ENCODE peak calls at places on chromosomes 16 and 17, in six cellular contexts. One of them, this sample, is unnamed.
A peak's percentile ranks its signal among the peaks of the same experiment; 100 is the strongest.

GRCh38 chr17:1908699-1909309 is 79.0 kb downstream of the RPA1 start:
- DNase-seq in mammary epithelial cell: peak; percentile 54
- DNase-seq in stimulated activated CD8-positive, alpha-beta memory T cell treated with anti-CD3 and anti-CD28 coated beads, Interleukin-7, amount 100 ng/mL, for 1 hour: no peak
- DNase-seq in stimulated activated CD4-positive, alpha-beta T cell treated with anti-CD3 and anti-CD28 coated beads, TNF-alpha, amount 100 ng/mL, for 1 hour: no peak
- DNase-seq in left ventricle myocardium inferior: peak; percentile 27
- DNase-seq in AG08395: peak; percentile 85
- DNase-seq in this sample: peak; percentile 56

GRCh38 chr17:61451538-61452300 is 503 bp upstream of the TBX4 start:
- DNase-seq in mammary epithelial cell: no peak
- DNase-seq in stimulated activated CD8-positive, alpha-beta memory T cell treated with anti-CD3 and anti-CD28 coated beads, Interleukin-7, amount 100 ng/mL, for 1 hour: no peak
- DNase-seq in stimulated activated CD4-positive, alpha-beta T cell treated with anti-CD3 and anti-CD28 coated beads, TNF-alpha, amount 100 ng/mL, for 1 hour: no peak
- DNase-seq in left ventricle myocardium inferior: no peak
- DNase-seq in AG08395: peak; percentile 37
- DNase-seq in this sample: no peak

GRCh38 chr16:3027983-3028715 is 4.3 kb downstream of the THOC6 start:
- DNase-seq in mammary epithelial cell: peak; percentile 78
- DNase-seq in stimulated activated CD8-positive, alpha-beta memory T cell treated with anti-CD3 and anti-CD28 coated beads, Interleukin-7, amount 100 ng/mL, for 1 hour: peak; percentile 78
- DNase-seq in stimulated activated CD4-positive, alpha-beta T cell treated with anti-CD3 and anti-CD28 coated beads, TNF-alpha, amount 100 ng/mL, for 1 hour: peak; percentile 83
- DNase-seq in left ventricle myocardium inferior: peak; percentile 78
- DNase-seq in AG08395: peak; percentile 63
- DNase-seq in this sample: peak; percentile 92

GRCh38 chr16:48919791-48920190 is 309.8 kb upstream of the N4BP1 start:
- DNase-seq in mammary epithelial cell: no peak
- DNase-seq in stimulated activated CD8-positive, alpha-beta memory T cell treated with anti-CD3 and anti-CD28 coated beads, Interleukin-7, amount 100 ng/mL, for 1 hour: no peak
- DNase-seq in stimulated activated CD4-positive, alpha-beta T cell treated with anti-CD3 and anti-CD28 coated beads, TNF-alpha, amount 100 ng/mL, for 1 hour: no peak
- DNase-seq in left ventricle myocardium inferior: no peak
- DNase-seq in AG08395: no peak
- DNase-seq in this sample: no peak

GRCh38 chr17:40091691-40092397 is 8.5 kb downstream of the NR1D1 start:
- DNase-seq in mammary epithelial cell: no peak
- DNase-seq in stimulated activated CD8-positive, alpha-beta memory T cell treated with anti-CD3 and anti-CD28 coated beads, Interleukin-7, amount 100 ng/mL, for 1 hour: no peak
- DNase-seq in stimulated activated CD4-positive, alpha-beta T cell treated with anti-CD3 and anti-CD28 coated beads, TNF-alpha, amount 100 ng/mL, for 1 hour: no peak
- DNase-seq in left ventricle myocardium inferior: no peak
- DNase-seq in AG08395: no peak
- DNase-seq in this sample: no peak

GRCh38 chr17:47980516-47980915 is 9.6 kb downstream of the CDK5RAP3 start:
- DNase-seq in mammary epithelial cell: no peak
- DNase-seq in stimulated activated CD8-positive, alpha-beta memory T cell treated with anti-CD3 and anti-CD28 coated beads, Interleukin-7, amount 100 ng/mL, for 1 hour: no peak
- DNase-seq in stimulated activated CD4-positive, alpha-beta T cell treated with anti-CD3 and anti-CD28 coated beads, TNF-alpha, amount 100 ng/mL, for 1 hour: no peak
- DNase-seq in left ventricle myocardium inferior: no peak
- DNase-seq in AG08395: no peak
- DNase-seq in this sample: no peak

GRCh38 chr16:78684655-78685400 is 585.4 kb downstream of the WWOX start:
- DNase-seq in mammary epithelial cell: no peak
- DNase-seq in stimulated activated CD8-positive, alpha-beta memory T cell treated with anti-CD3 and anti-CD28 coated beads, Interleukin-7, amount 100 ng/mL, for 1 hour: no peak
- DNase-seq in stimulated activated CD4-positive, alpha-beta T cell treated with anti-CD3 and anti-CD28 coated beads, TNF-alpha, amount 100 ng/mL, for 1 hour: no peak
- DNase-seq in left ventricle myocardium inferior: peak; percentile 45
- DNase-seq in AG08395: peak; percentile 75
- DNase-seq in this sample: no peak

GRCh38 chr16:67967183-67967955 is 1.1 kb downstream of the SLC12A4 start:
- DNase-seq in mammary epithelial cell: peak; percentile 40
- DNase-seq in stimulated activated CD8-positive, alpha-beta memory T cell treated with anti-CD3 and anti-CD28 coated beads, Interleukin-7, amount 100 ng/mL, for 1 hour: no peak
- DNase-seq in stimulated activated CD4-positive, alpha-beta T cell treated with anti-CD3 and anti-CD28 coated beads, TNF-alpha, amount 100 ng/mL, for 1 hour: no peak
- DNase-seq in left ventricle myocardium inferior: no peak
- DNase-seq in AG08395: no peak
- DNase-seq in this sample: no peak

GRCh38 chr17:61009619-61010018 is 332.0 kb downstream of the BCAS3 start:
- DNase-seq in mammary epithelial cell: no peak
- DNase-seq in stimulated activated CD8-positive, alpha-beta memory T cell treated with anti-CD3 and anti-CD28 coated beads, Interleukin-7, amount 100 ng/mL, for 1 hour: no peak
- DNase-seq in stimulated activated CD4-positive, alpha-beta T cell treated with anti-CD3 and anti-CD28 coated beads, TNF-alpha, amount 100 ng/mL, for 1 hour: no peak
- DNase-seq in left ventricle myocardium inferior: no peak
- DNase-seq in AG08395: no peak
- DNase-seq in this sample: no peak

GRCh38 chr16:82627811-82628339 is 1.1 kb downstream of the CDH13 start:
- DNase-seq in mammary epithelial cell: peak; percentile 92
- DNase-seq in stimulated activated CD8-positive, alpha-beta memory T cell treated with anti-CD3 and anti-CD28 coated beads, Interleukin-7, amount 100 ng/mL, for 1 hour: no peak
- DNase-seq in stimulated activated CD4-positive, alpha-beta T cell treated with anti-CD3 and anti-CD28 coated beads, TNF-alpha, amount 100 ng/mL, for 1 hour: no peak
- DNase-seq in left ventricle myocardium inferior: peak; percentile 45
- DNase-seq in AG08395: peak; percentile 32
- DNase-seq in this sample: no peak

GRCh38 chr17:77343031-77343866 is 202.5 kb downstream of the SEC14L1 start:
- DNase-seq in mammary epithelial cell: no peak
- DNase-seq in stimulated activated CD8-positive, alpha-beta memory T cell treated with anti-CD3 and anti-CD28 coated beads, Interleukin-7, amount 100 ng/mL, for 1 hour: no peak
- DNase-seq in stimulated activated CD4-positive, alpha-beta T cell treated with anti-CD3 and anti-CD28 coated beads, TNF-alpha, amount 100 ng/mL, for 1 hour: no peak
- DNase-seq in left ventricle myocardium inferior: no peak
- DNase-seq in AG08395: no peak
- DNase-seq in this sample: no peak

GRCh38 chr17:79911430-79912399 is 72.5 kb upstream of the CBX4 start:
- DNase-seq in mammary epithelial cell: no peak
- DNase-seq in stimulated activated CD8-positive, alpha-beta memory T cell treated with anti-CD3 and anti-CD28 coated beads, Interleukin-7, amount 100 ng/mL, for 1 hour: no peak
- DNase-seq in stimulated activated CD4-positive, alpha-beta T cell treated with anti-CD3 and anti-CD28 coated beads, TNF-alpha, amount 100 ng/mL, for 1 hour: no peak
- DNase-seq in left ventricle myocardium inferior: no peak
- DNase-seq in AG08395: no peak
- DNase-seq in this sample: peak; percentile 27

GRCh38 chr16:58518083-58518979 is 3.0 kb downstream of the SETD6 start:
- DNase-seq in mammary epithelial cell: no peak
- DNase-seq in stimulated activated CD8-positive, alpha-beta memory T cell treated with anti-CD3 and anti-CD28 coated beads, Interleukin-7, amount 100 ng/mL, for 1 hour: no peak
- DNase-seq in stimulated activated CD4-positive, alpha-beta T cell treated with anti-CD3 and anti-CD28 coated beads, TNF-alpha, amount 100 ng/mL, for 1 hour: no peak
- DNase-seq in left ventricle myocardium inferior: no peak
- DNase-seq in AG08395: no peak
- DNase-seq in this sample: no peak

GRCh38 chr16:78742501-78743283 is 643.2 kb downstream of the WWOX start:
- DNase-seq in mammary epithelial cell: no peak
- DNase-seq in stimulated activated CD8-positive, alpha-beta memory T cell treated with anti-CD3 and anti-CD28 coated beads, Interleukin-7, amount 100 ng/mL, for 1 hour: peak; percentile 37
- DNase-seq in stimulated activated CD4-positive, alpha-beta T cell treated with anti-CD3 and anti-CD28 coated beads, TNF-alpha, amount 100 ng/mL, for 1 hour: peak; percentile 59
- DNase-seq in left ventricle myocardium inferior: no peak
- DNase-seq in AG08395: no peak
- DNase-seq in this sample: no peak

GRCh38 chr16:3478242-3478925 is 16.9 kb downstream of the C16orf90 start:
- DNase-seq in mammary epithelial cell: no peak
- DNase-seq in stimulated activated CD8-positive, alpha-beta memory T cell treated with anti-CD3 and anti-CD28 coated beads, Interleukin-7, amount 100 ng/mL, for 1 hour: no peak
- DNase-seq in stimulated activated CD4-positive, alpha-beta T cell treated with anti-CD3 and anti-CD28 coated beads, TNF-alpha, amount 100 ng/mL, for 1 hour: no peak
- DNase-seq in left ventricle myocardium inferior: no peak
- DNase-seq in AG08395: no peak
- DNase-seq in this sample: no peak

GRCh38 chr16:89287777-89288576 is 70.5 kb downstream of the ZNF778 start:
- DNase-seq in mammary epithelial cell: no peak
- DNase-seq in stimulated activated CD8-positive, alpha-beta memory T cell treated with anti-CD3 and anti-CD28 coated beads, Interleukin-7, amount 100 ng/mL, for 1 hour: no peak
- DNase-seq in stimulated activated CD4-positive, alpha-beta T cell treated with anti-CD3 and anti-CD28 coated beads, TNF-alpha, amount 100 ng/mL, for 1 hour: no peak
- DNase-seq in left ventricle myocardium inferior: no peak
- DNase-seq in AG08395: no peak
- DNase-seq in this sample: no peak

GRCh38 chr16:81405702-81406113 is 38.9 kb upstream of the CMIP start:
- DNase-seq in mammary epithelial cell: peak; percentile 98
- DNase-seq in stimulated activated CD8-positive, alpha-beta memory T cell treated with anti-CD3 and anti-CD28 coated beads, Interleukin-7, amount 100 ng/mL, for 1 hour: no peak
- DNase-seq in stimulated activated CD4-positive, alpha-beta T cell treated with anti-CD3 and anti-CD28 coated beads, TNF-alpha, amount 100 ng/mL, for 1 hour: no peak
- DNase-seq in left ventricle myocardium inferior: no peak
- DNase-seq in AG08395: peak; percentile 86
- DNase-seq in this sample: no peak

GRCh38 chr16:84778720-84779119 is 41.1 kb upstream of the CRISPLD2 start:
- DNase-seq in mammary epithelial cell: no peak
- DNase-seq in stimulated activated CD8-positive, alpha-beta memory T cell treated with anti-CD3 and anti-CD28 coated beads, Interleukin-7, amount 100 ng/mL, for 1 hour: no peak
- DNase-seq in stimulated activated CD4-positive, alpha-beta T cell treated with anti-CD3 and anti-CD28 coated beads, TNF-alpha, amount 100 ng/mL, for 1 hour: no peak
- DNase-seq in left ventricle myocardium inferior: no peak
- DNase-seq in AG08395: no peak
- DNase-seq in this sample: no peak

GRCh38 chr17:81890447-81891302 is 711 bp downstream of the ALYREF start:
- DNase-seq in mammary epithelial cell: no peak
- DNase-seq in stimulated activated CD8-positive, alpha-beta memory T cell treated with anti-CD3 and anti-CD28 coated beads, Interleukin-7, amount 100 ng/mL, for 1 hour: no peak
- DNase-seq in stimulated activated CD4-positive, alpha-beta T cell treated with anti-CD3 and anti-CD28 coated beads, TNF-alpha, amount 100 ng/mL, for 1 hour: no peak
- DNase-seq in left ventricle myocardium inferior: no peak
- DNase-seq in AG08395: peak; percentile 10
- DNase-seq in this sample: no peak

GRCh38 chr17:56708220-56708567 is 114.7 kb downstream of the NOG start:
- DNase-seq in mammary epithelial cell: no peak
- DNase-seq in stimulated activated CD8-positive, alpha-beta memory T cell treated with anti-CD3 and anti-CD28 coated beads, Interleukin-7, amount 100 ng/mL, for 1 hour: no peak
- DNase-seq in stimulated activated CD4-positive, alpha-beta T cell treated with anti-CD3 and anti-CD28 coated beads, TNF-alpha, amount 100 ng/mL, for 1 hour: no peak
- DNase-seq in left ventricle myocardium inferior: no peak
- DNase-seq in AG08395: no peak
- DNase-seq in this sample: no peak

GRCh38 chr17:19750020-19750572 is 2.0 kb upstream of the ALDH3A1 start:
- DNase-seq in mammary epithelial cell: no peak
- DNase-seq in stimulated activated CD8-positive, alpha-beta memory T cell treated with anti-CD3 and anti-CD28 coated beads, Interleukin-7, amount 100 ng/mL, for 1 hour: no peak
- DNase-seq in stimulated activated CD4-positive, alpha-beta T cell treated with anti-CD3 and anti-CD28 coated beads, TNF-alpha, amount 100 ng/mL, for 1 hour: no peak
- DNase-seq in left ventricle myocardium inferior: no peak
- DNase-seq in AG08395: no peak
- DNase-seq in this sample: no peak

GRCh38 chr17:55283256-55283965 is 18.7 kb downstream of the HLF start:
- DNase-seq in mammary epithelial cell: no peak
- DNase-seq in stimulated activated CD8-positive, alpha-beta memory T cell treated with anti-CD3 and anti-CD28 coated beads, Interleukin-7, amount 100 ng/mL, for 1 hour: no peak
- DNase-seq in stimulated activated CD4-positive, alpha-beta T cell treated with anti-CD3 and anti-CD28 coated beads, TNF-alpha, amount 100 ng/mL, for 1 hour: no peak
- DNase-seq in left ventricle myocardium inferior: no peak
- DNase-seq in AG08395: no peak
- DNase-seq in this sample: peak; percentile 74

GRCh38 chr17:46972346-46972745 is 6.7 kb downstream of the RPRML start:
- DNase-seq in mammary epithelial cell: no peak
- DNase-seq in stimulated activated CD8-positive, alpha-beta memory T cell treated with anti-CD3 and anti-CD28 coated beads, Interleukin-7, amount 100 ng/mL, for 1 hour: no peak
- DNase-seq in stimulated activated CD4-positive, alpha-beta T cell treated with anti-CD3 and anti-CD28 coated beads, TNF-alpha, amount 100 ng/mL, for 1 hour: no peak
- DNase-seq in left ventricle myocardium inferior: peak; percentile 58
- DNase-seq in AG08395: no peak
- DNase-seq in this sample: peak; percentile 80

GRCh38 chr17:56020369-56020768 is 132.9 kb upstream of the ANKFN1 start:
- DNase-seq in mammary epithelial cell: no peak
- DNase-seq in stimulated activated CD8-positive, alpha-beta memory T cell treated with anti-CD3 and anti-CD28 coated beads, Interleukin-7, amount 100 ng/mL, for 1 hour: no peak
- DNase-seq in stimulated activated CD4-positive, alpha-beta T cell treated with anti-CD3 and anti-CD28 coated beads, TNF-alpha, amount 100 ng/mL, for 1 hour: no peak
- DNase-seq in left ventricle myocardium inferior: no peak
- DNase-seq in AG08395: no peak
- DNase-seq in this sample: no peak

GRCh38 chr16:83940630-83941378 is 12.2 kb upstream of the OSGIN1 start:
- DNase-seq in mammary epithelial cell: no peak
- DNase-seq in stimulated activated CD8-positive, alpha-beta memory T cell treated with anti-CD3 and anti-CD28 coated beads, Interleukin-7, amount 100 ng/mL, for 1 hour: no peak
- DNase-seq in stimulated activated CD4-positive, alpha-beta T cell treated with anti-CD3 and anti-CD28 coated beads, TNF-alpha, amount 100 ng/mL, for 1 hour: no peak
- DNase-seq in left ventricle myocardium inferior: no peak
- DNase-seq in AG08395: no peak
- DNase-seq in this sample: no peak